ENCODE peak calls at places on chromosomes 4 and X, in six cellular contexts. O, P, C, N, T and M are unnamed samples.

GRCh38 chrX:79081895-79082512 is 62.5 kb upstream of the GPR174 start:
- DNase-seq in O (no peak), P (no peak), C (peak), N (no peak), T (peak), M (no peak)

GRCh38 chr4:95544433-95545103 is 4.2 kb downstream of the UNC5C start:
- DNase-seq in O (no peak), P (no peak), C (no peak), N (no peak), T (no peak), M (no peak)

GRCh38 chr4:170805352-170805751 is 715.6 kb upstream of the AADAT start:
- DNase-seq in O (no peak), P (no peak), C (peak), N (no peak), T (no peak), M (no peak)

GRCh38 chr4:42048394-42048793 is 58.1 kb downstream of the SLC30A9 start:
- DNase-seq in O (peak), P (no peak), C (no peak), N (peak), T (no peak), M (no peak)

GRCh38 chr4:176896211-176896610 is 103.5 kb upstream of the VEGFC start:
- DNase-seq in O (no peak), P (no peak), C (no peak), N (no peak), T (no peak), M (no peak)

GRCh38 chrX:121455890-121456289 is 408.5 kb downstream of the GLUD2 start:
- DNase-seq in O (no peak), P (no peak), C (no peak), N (no peak), T (no peak), M (no peak)

GRCh38 chr4:56995525-56995924 is 16.8 kb downstream of the POLR2B start:
- DNase-seq in O (no peak), P (peak), C (no peak), N (peak), T (peak), M (peak)

GRCh38 chr4:42280327-42281095 is 116.8 kb upstream of the SHISA3 start:
- DNase-seq in O (no peak), P (no peak), C (no peak), N (no peak), T (peak), M (no peak)

GRCh38 chr4:95660719-95661118 is 111.9 kb upstream of the UNC5C start:
- DNase-seq in O (no peak), P (no peak), C (no peak), N (no peak), T (no peak), M (no peak)

GRCh38 chr4:40662962-40663604 is 33.4 kb upstream of the RBM47 start:
- DNase-seq in O (no peak), P (no peak), C (peak), N (peak), T (peak), M (no peak)

GRCh38 chr4:7637971-7638370 is 203.2 kb upstream of the PSAPL1 start:
- DNase-seq in O (no peak), P (no peak), C (no peak), N (no peak), T (no peak), M (no peak)

GRCh38 chrX:108537005-108537404 is 97.4 kb downstream of the COL4A5 start:
- DNase-seq in O (no peak), P (no peak), C (peak), N (peak), T (peak), M (no peak)

GRCh38 chrX:3550160-3550765 is 163.2 kb downstream of the PRKX start:
- DNase-seq in O (no peak), P (no peak), C (peak), N (no peak), T (no peak), M (no peak)

GRCh38 chr4:120921456-120922389 is 803 bp downstream of the PRDM5 start:
- DNase-seq in O (peak), P (peak), C (no peak), N (peak), T (no peak), M (peak)

GRCh38 chrX:132940727-132941162 is 17.7 kb downstream of the HS6ST2 start:
- DNase-seq in O (no peak), P (no peak), C (peak), N (no peak), T (no peak), M (no peak)

GRCh38 chrX:144592036-144592435 is 655.3 kb upstream of the SPANXN1 start:
- DNase-seq in O (no peak), P (no peak), C (no peak), N (no peak), T (no peak), M (no peak)

GRCh38 chrX:70481424-70481823 is 36.8 kb downstream of the DLG3 start:
- DNase-seq in O (no peak), P (no peak), C (no peak), N (no peak), T (no peak), M (no peak)